ENCODE peak calls at places on chromosomes 13 and 19, in six cellular contexts. D is stomach, W is DND-41, C is tibial nerve, B is IMR-90, M is left ventricle myocardium inferior. V is an unnamed sample.
A peak's percentile ranks its signal among the peaks of the same experiment; 100 is the strongest.

GRCh38 chr13:38417241-38417640 is 67.6 kb downstream of the UFM1 start:
- DNase-seq in D (no peak), W (no peak), C (no peak), B (no peak), M (no peak), V (no peak)

GRCh38 chr19:44686896-44687295 is 12.1 kb upstream of the CEACAM16 start:
- DNase-seq in D (no peak), W (no peak), C (no peak), B (no peak), M (no peak), V (no peak)

GRCh38 chr19:50415661-50416033 is 3.1 kb upstream of the SPIB start:
- DNase-seq in D (peak; percentile 49), W (no peak), C (no peak), B (no peak), M (peak; percentile 27), V (no peak)

GRCh38 chr19:17058236-17058635 is 17.0 kb downstream of the HAUS8 start:
- DNase-seq in D (no peak), W (no peak), C (no peak), B (peak; percentile 46), M (no peak), V (no peak)

GRCh38 chr19:41774515-41774980 is 19.2 kb downstream of the CEACAM6 start:
- DNase-seq in D (peak; percentile 59), W (peak; percentile 67), C (no peak), B (no peak), M (no peak), V (peak; percentile 81)

GRCh38 chr13:37747071-37747612 is 122.4 kb downstream of the TRPC4 start:
- DNase-seq in D (no peak), W (no peak), C (no peak), B (peak; percentile 87), M (no peak), V (no peak)

GRCh38 chr13:90428522-90429210 is 918.8 kb upstream of the MIR17HG start:
- DNase-seq in D (no peak), W (no peak), C (no peak), B (no peak), M (no peak), V (no peak)

GRCh38 chr13:80923907-80924306 is 583.0 kb upstream of the SPRY2 start:
- DNase-seq in D (no peak), W (no peak), C (no peak), B (no peak), M (no peak), V (no peak)

GRCh38 chr13:73248711-73249580 is 190.1 kb downstream of the KLF5 start:
- DNase-seq in D (peak; percentile 64), W (no peak), C (no peak), B (peak; percentile 63), M (no peak), V (peak; percentile 71)

GRCh38 chr13:51885651-51886050 is 23.9 kb downstream of the CCDC70 start:
- DNase-seq in D (no peak), W (no peak), C (no peak), B (no peak), M (no peak), V (no peak)

GRCh38 chr19:55248166-55248675 is 10.6 kb downstream of the PPP6R1 start:
- DNase-seq in D (no peak), W (no peak), C (no peak), B (no peak), M (no peak), V (no peak)

GRCh38 chr19:55244004-55244680 is 14.7 kb downstream of the PPP6R1 start:
- DNase-seq in D (no peak), W (no peak), C (no peak), B (no peak), M (no peak), V (no peak)

GRCh38 chr19:55246462-55247451 is 12.1 kb downstream of the PPP6R1 start:
- DNase-seq in D (no peak), W (no peak), C (no peak), B (no peak), M (no peak), V (no peak)

GRCh38 chr19:55247621-55248099 is 11.2 kb downstream of the PPP6R1 start:
- DNase-seq in D (no peak), W (no peak), C (no peak), B (no peak), M (peak; percentile 56), V (peak; percentile 73)

GRCh38 chr19:55245236-55245904 is 13.4 kb downstream of the PPP6R1 start:
- DNase-seq in D (no peak), W (no peak), C (no peak), B (no peak), M (no peak), V (no peak)
- H3K4me1 ChIP-seq in D (peaks cover 33% of the 10 kb centered on the region), W (no peaks in the 10 kb centered on the region), C (no peaks in the 10 kb centered on the region), B (no peaks in the 10 kb centered on the region), M (peaks cover 34% of the 10 kb centered on the region), V (peaks cover 7% of the 10 kb centered on the region)

GRCh38 chr19:8831832-8832131 is 322 bp downstream of the ZNF558 start:
- DNase-seq in D (no peak), W (no peak), C (no peak), B (no peak), M (no peak), V (no peak)

GRCh38 chr19:8835877-8836276 is 3.7 kb downstream of the MBD3L1 start:
- DNase-seq in D (no peak), W (no peak), C (no peak), B (no peak), M (no peak), V (no peak)

GRCh38 chr19:8835446-8835845 is 3.3 kb downstream of the MBD3L1 start:
- DNase-seq in D (no peak), W (no peak), C (no peak), B (no peak), M (no peak), V (no peak)

GRCh38 chr19:8831373-8831772 is 731 bp downstream of the ZNF558 start:
- DNase-seq in D (no peak), W (no peak), C (no peak), B (no peak), M (no peak), V (no peak)

DNA sequence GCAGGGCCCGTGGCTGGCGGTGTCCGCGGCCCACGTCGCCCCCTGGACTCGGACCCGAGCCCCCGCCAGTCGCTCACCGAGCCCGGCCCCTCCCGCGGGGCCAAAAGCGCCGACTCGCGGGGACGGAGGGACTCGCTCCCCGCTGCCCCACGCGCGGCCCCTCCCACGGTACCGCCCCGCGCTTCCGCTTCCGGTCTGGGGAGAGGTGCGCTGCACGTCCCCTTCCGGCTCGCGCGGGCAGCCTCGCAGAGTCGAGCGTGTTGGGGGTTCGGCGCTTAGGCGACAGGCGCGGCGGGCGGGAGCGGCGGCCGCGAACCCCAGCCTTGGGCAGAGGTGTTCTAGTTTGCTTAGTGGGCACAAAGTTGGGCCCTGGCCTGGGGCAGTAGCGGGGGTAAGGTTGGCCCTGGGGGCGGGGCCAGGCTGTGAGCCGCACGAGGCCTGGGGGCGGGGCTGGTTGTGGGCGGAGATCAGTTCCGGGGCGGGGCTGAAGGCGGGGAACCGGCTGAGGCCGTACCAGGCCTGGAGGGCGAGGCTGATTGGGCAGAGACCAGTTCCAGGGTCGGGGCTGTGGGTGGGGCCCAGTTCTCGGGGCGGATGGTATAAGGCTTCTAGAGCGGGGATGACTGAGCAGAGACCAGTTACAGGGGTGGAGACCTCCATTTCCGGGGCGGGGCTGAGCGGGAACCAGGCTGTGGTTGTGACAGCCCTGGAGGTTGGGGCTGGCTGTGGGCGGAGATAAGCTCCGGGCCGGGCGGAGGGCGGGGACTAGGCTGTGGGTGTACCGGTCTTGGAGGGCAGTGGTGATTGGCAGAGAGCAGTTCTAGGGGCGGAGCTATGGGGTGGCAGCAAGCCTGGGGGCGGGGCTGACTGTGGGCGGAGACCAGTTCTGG is at the start of the genes MBD3L1 and ZNF558:
- DNase-seq in D (peak; percentile 97), W (peak; percentile 100), C (peak; percentile 98), B (peak; percentile 97), M (peak; percentile 99), V (peak; percentile 94)
- TF ChIP-seq CTCF in D (no peak), W (peak; percentile 48), C (peak; percentile 38), B (peak; percentile 39), M (peak; percentile 61), V (peak; percentile 47)

DNA sequence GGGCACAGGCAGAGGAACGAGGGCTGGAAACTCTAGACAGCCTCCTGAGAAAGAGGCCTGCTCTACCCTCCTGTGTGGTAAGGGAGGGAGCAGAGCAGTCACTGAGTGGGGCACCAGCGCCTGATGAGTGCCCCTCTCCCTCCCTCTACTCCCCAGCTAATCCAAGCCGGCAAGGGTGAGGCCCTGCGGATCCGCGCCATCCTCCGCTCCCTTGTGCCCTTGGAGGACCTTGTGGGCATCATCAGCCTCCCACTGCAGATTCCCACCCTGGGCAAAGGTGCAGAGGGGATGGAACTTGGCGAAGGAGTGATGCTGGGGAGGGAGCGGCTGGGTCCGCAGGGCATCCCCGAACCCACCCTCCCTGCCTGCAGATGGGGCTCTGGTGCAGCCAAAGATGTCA is 67.0 kb downstream of the RYR1 start:
- DNase-seq in D (no peak), W (no peak), C (no peak), B (no peak), M (no peak), V (no peak)
- H3K9me3 ChIP-seq in D (no peaks in the 10 kb centered on the region), W (no peaks in the 10 kb centered on the region), C (no peaks in the 10 kb centered on the region), B (no peaks in the 10 kb centered on the region), M (no peaks in the 10 kb centered on the region), V (no peaks in the 10 kb centered on the region)

DNA sequence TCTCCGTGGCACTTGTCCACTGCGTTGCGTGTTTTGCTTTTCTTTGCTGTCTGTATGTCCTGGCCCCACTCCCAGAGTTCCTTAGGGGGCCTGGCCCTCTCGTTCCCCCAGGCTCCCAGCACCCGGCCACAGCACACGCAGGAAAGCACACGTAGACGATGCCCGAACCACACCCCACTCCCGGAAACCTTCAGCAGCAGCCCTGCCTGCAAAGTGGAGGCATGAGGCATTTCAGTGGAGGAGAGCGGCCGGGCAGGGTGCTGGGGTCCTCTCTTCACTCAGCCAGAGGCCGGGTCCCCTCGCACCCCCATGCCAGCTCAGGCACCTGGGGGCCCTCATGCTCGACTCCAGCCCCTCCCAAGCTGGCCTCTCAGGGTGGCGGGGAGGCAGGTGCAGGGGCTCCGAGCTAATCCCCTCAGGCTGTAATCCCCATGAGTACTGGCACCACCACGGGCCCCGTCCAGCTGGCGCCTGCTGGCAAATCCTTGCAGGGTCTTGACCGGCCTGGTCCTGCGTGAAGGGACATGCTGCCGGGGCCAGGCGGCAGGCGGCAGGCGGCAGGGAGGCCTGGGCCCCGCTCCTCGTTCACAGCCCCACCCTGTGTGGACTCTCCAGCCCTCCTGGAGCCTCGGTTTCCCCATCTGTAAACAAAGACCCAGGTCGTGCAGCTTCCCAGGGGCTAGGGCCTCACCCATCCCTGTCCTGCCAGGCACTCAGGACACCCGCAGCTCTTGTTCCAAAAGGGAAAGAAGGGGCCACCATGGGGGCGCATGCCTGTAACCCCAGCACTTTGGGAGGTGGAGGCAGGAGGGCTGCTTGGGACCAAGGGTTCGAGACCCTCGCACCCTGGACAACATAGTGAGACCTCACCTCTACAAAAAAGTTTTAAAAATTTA is 7.0 kb downstream of the PIP5K1C start:
- DNase-seq in D (no peak), W (no peak), C (no peak), B (no peak), M (no peak), V (no peak)
- H3K4me1 ChIP-seq in D (peaks cover 17% of the 10 kb centered on the region), W (peaks cover 11% of the 10 kb centered on the region), C (no peaks in the 10 kb centered on the region), B (peaks cover 4% of the 10 kb centered on the region), M (peaks cover 42% of the 10 kb centered on the region), V (no peaks in the 10 kb centered on the region)

GRCh38 chr13:95156208-95156607 is 145.0 kb downstream of the ABCC4 start:
- DNase-seq in D (no peak), W (no peak), C (no peak), B (peak; percentile 17), M (no peak), V (no peak)
- TF ChIP-seq CTCF in D (peak; percentile 36), W (peak; percentile 37), C (no peak), B (peak; percentile 40), M (peak; percentile 10), V (peak; percentile 56)

GRCh38 chr19:9345005-9345404 is 17.8 kb upstream of the ZNF177 start:
- DNase-seq in D (no peak), W (no peak), C (no peak), B (no peak), M (no peak), V (no peak)
- H3K9me3 ChIP-seq in D (peaks cover 66% of the 10 kb centered on the region), W (peaks cover 62% of the 10 kb centered on the region), C (peaks cover 100% of the 10 kb centered on the region), B (peaks cover 64% of the 10 kb centered on the region), M (peaks cover 100% of the 10 kb centered on the region), V (peaks cover 26% of the 10 kb centered on the region)